ENCODE peak calls at places on chromosomes 4 and X, in nine cellular contexts. F, O, P, C, S, E, L, Z and X are unnamed samples.

GRCh38 chrX:10492250-10492649 is 128.1 kb downstream of the MID1 start:
- DNase-seq in O (no peak), P (no peak), Z (no peak), F (no peak), E (no peak), C (no peak), L (no peak), S (no peak), X (no peak)

GRCh38 chr4:23333946-23334878 is 555.6 kb downstream of the PPARGC1A start:
- DNase-seq in F (no peak), S (no peak), O (peak; percentile 99), C (peak; percentile 75), Z (no peak), E (peak; percentile 47), L (peak; percentile 85), P (no peak), X (peak; percentile 90)

GRCh38 chr4:59339631-59340030 is 1860.5 kb upstream of the ADGRL3 start:
- DNase-seq in F (no peak), Z (no peak), L (peak; percentile 1), S (no peak), E (no peak), O (no peak), C (no peak), P (peak; percentile 40), X (no peak)

GRCh38 chr4:6047130-6047673 is 29.0 kb upstream of the C4orf50 start:
- DNase-seq in C (no peak), E (no peak), Z (no peak), P (no peak), L (peak; percentile 43), S (no peak), O (no peak), F (peak; percentile 36), X (no peak)

GRCh38 chrX:152306331-152306730 is 144.8 kb downstream of the GABRA3 start:
- DNase-seq in Z (no peak), S (no peak), F (no peak), O (no peak), L (no peak), P (no peak), C (no peak), E (no peak), X (no peak)

GRCh38 chrX:23334871-23335599 is 386 bp downstream of the PTCHD1 start:
- DNase-seq in S (no peak), O (no peak), E (no peak), C (no peak), Z (peak; percentile 46), P (no peak), F (no peak), L (peak; percentile 29), X (no peak)

GRCh38 chr4:186932196-186932595 is 208.5 kb upstream of the FAT1 start:
- DNase-seq in F (peak; percentile 94), Z (no peak), P (no peak), C (no peak), S (no peak), E (peak; percentile 24), O (peak; percentile 51), L (no peak), X (no peak)

GRCh38 chr4:108744307-108744706 is 18.5 kb downstream of the ETNPPL start:
- DNase-seq in C (no peak), Z (no peak), F (no peak), P (no peak), E (no peak), S (no peak), L (no peak), O (no peak), X (no peak)

GRCh38 chr4:48526403-48526802 is 36.4 kb downstream of the ZAR1 start:
- DNase-seq in P (no peak), Z (no peak), F (no peak), C (no peak), E (no peak), S (no peak), O (no peak), L (no peak), X (no peak)
- H3K36me3 ChIP-seq in P (peaks cover 21% of the 10 kb centered on the region), Z (peaks cover 88% of the 10 kb centered on the region), F (peaks cover 11% of the 10 kb centered on the region), C (peaks cover 42% of the 10 kb centered on the region), E (peaks cover 52% of the 10 kb centered on the region), S (peaks cover 42% of the 10 kb centered on the region), O (peaks cover 6% of the 10 kb centered on the region), L (peaks cover 29% of the 10 kb centered on the region), X (peaks cover 91% of the 10 kb centered on the region)

DNA sequence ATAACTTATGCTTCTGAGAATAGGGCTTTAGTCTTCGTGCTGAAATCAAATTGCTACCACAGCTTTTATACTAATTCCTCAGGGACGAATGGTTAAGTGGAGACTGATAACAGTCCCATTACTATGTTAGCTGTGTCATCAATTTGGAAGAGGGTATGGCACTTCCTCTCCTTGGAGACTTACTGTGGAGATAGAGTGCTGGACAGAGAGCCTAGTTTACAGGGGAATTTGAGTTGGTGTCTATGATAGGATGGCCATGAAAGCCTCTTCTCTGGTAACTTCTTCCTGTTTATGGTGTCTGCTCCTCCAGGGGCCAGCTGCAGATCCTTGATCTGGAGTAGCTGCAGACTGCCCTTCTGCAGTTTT is 167.7 kb downstream of the ZNF518B start:
- DNase-seq in Z (no peak), O (no peak), F (no peak), E (no peak), P (no peak), L (no peak), S (no peak), C (no peak), X (no peak)
- H2AFZ ChIP-seq in Z (no peak overlapping the region), O (no peak overlapping the region), F (no peak overlapping the region), E (no peak overlapping the region), P (no peak overlapping the region), L (no peak overlapping the region), S (no peak overlapping the region), C (peak overlapping the region; percentile 66), X (no peak overlapping the region)

DNA sequence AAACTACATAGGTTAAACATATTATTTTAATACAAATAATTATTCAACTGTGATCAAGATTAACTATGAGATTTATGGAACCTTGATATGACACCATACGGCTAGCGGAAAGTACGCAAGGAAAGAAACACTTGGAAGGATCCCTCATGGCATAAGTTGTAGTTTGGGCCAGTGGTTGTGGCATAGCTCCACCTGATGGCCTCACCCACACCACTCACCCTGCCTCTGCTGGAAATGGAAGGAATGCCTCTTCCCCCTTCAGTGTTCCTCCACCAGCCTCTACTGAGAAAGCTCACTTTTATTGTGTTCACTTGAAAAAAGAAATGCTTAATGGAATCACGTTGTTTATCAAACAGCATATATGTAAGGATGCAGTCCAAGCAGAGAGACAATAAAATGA is 86.4 kb downstream of the BMP15 start:
- DNase-seq in P (no peak), C (no peak), S (no peak), L (peak; percentile 52), O (no peak), E (no peak), F (no peak), Z (no peak), X (no peak)
- H3K36me3 ChIP-seq in P (no peaks in the 10 kb centered on the region), C (no peaks in the 10 kb centered on the region), S (no peaks in the 10 kb centered on the region), L (no peaks in the 10 kb centered on the region), O (no peaks in the 10 kb centered on the region), E (no peaks in the 10 kb centered on the region), F (no peaks in the 10 kb centered on the region), Z (no peaks in the 10 kb centered on the region), X (no peaks in the 10 kb centered on the region)

GRCh38 chr4:99817310-99817885 is 771 bp downstream of the DAPP1 start:
- DNase-seq in O (no peak), S (no peak), Z (no peak), P (no peak), C (peak; percentile 90), E (no peak), F (no peak), L (no peak), X (no peak)

GRCh38 chr4:99811850-99812249 is 4.8 kb upstream of the DAPP1 start:
- DNase-seq in O (peak; percentile 3), Z (no peak), L (peak; percentile 80), E (peak; percentile 52), S (peak; percentile 40), C (peak; percentile 27), P (no peak), F (peak; percentile 33), X (peak; percentile 28)

GRCh38 chr4:99816611-99817309 is at the start of gene DAPP1:
- DNase-seq in O (no peak), S (no peak), F (no peak), L (no peak), Z (no peak), C (peak; percentile 99), P (no peak), E (no peak), X (no peak)

GRCh38 chr4:99818661-99819060 is 2.0 kb downstream of the DAPP1 start:
- DNase-seq in S (no peak), E (no peak), C (no peak), P (no peak), L (no peak), Z (no peak), F (no peak), O (no peak), X (no peak)

GRCh38 chr4:99815597-99816011 is 1.0 kb upstream of the DAPP1 start:
- DNase-seq in O (no peak), P (no peak), Z (no peak), E (peak; percentile 29), L (peak; percentile 33), F (peak; percentile 78), S (no peak), C (peak; percentile 100), X (peak; percentile 7)
- H2AFZ ChIP-seq in O (no peak overlapping the region), P (no peak overlapping the region), Z (no peak overlapping the region), E (no peak overlapping the region), L (peak overlapping the region; percentile 56), F (peak overlapping the region; percentile 55), S (no peak overlapping the region), C (peak overlapping the region; percentile 39), X (no peak overlapping the region)

GRCh38 chr4:39706829-39707511 is 9.0 kb downstream of the UBE2K start:
- DNase-seq in P (no peak), F (no peak), E (peak; percentile 59), L (peak; percentile 52), S (no peak), O (peak; percentile 68), Z (no peak), C (no peak), X (no peak)

GRCh38 chr4:39700500-39700899 is 2.6 kb downstream of the UBE2K start:
- DNase-seq in O (no peak), L (no peak), C (no peak), E (peak; percentile 5), Z (no peak), P (no peak), F (no peak), S (no peak), X (no peak)

GRCh38 chr4:39710098-39710896 is 12.4 kb downstream of the UBE2K start:
- DNase-seq in L (no peak), S (no peak), P (no peak), F (no peak), E (no peak), C (no peak), O (no peak), Z (no peak), X (no peak)

GRCh38 chr4:39702716-39703115 is 4.8 kb downstream of the UBE2K start:
- DNase-seq in P (no peak), C (no peak), S (no peak), L (no peak), Z (no peak), E (no peak), O (no peak), F (no peak), X (no peak)

GRCh38 chr4:39706334-39706733 is 8.4 kb downstream of the UBE2K start:
- DNase-seq in P (no peak), E (peak; percentile 93), Z (no peak), F (peak; percentile 51), O (peak; percentile 88), S (peak; percentile 62), C (peak; percentile 65), L (no peak), X (peak; percentile 85)
- H3K36me3 ChIP-seq in P (no peaks in the 10 kb centered on the region), E (no peaks in the 10 kb centered on the region), Z (no peaks in the 10 kb centered on the region), F (peaks cover 8% of the 10 kb centered on the region), O (no peaks in the 10 kb centered on the region), S (peaks cover 4% of the 10 kb centered on the region), C (no peaks in the 10 kb centered on the region), L (no peaks in the 10 kb centered on the region), X (peaks cover 11% of the 10 kb centered on the region)